ENCODE peak calls at places on chromosomes 6 and 20, in four cellular contexts. W is GM12878, D is HepG2, P is K562. C is an unnamed sample.

GRCh38 chr20:33521461-33521860 is 31.6 kb downstream of the CBFA2T2 start:
- DNase-seq in D (no peak), W (no peak), P (no peak), C (no peak)

GRCh38 chr6:41716516-41717446 is 18.6 kb downstream of the TFEB start:
- DNase-seq in D (no peak), P (no peak), W (no peak), C (no peak)

GRCh38 chr6:136553166-136553787 is 3.1 kb upstream of the MAP7 start:
- DNase-seq in D (no peak), W (no peak), P (no peak), C (no peak)

GRCh38 chr6:30074331-30075093 is 1.1 kb downstream of the RNF39 start:
- DNase-seq in P (no peak), D (no peak), W (no peak), C (no peak)

GRCh38 chr6:28354688-28355554 is 5.2 kb downstream of the ZKSCAN3 start:
- DNase-seq in W (no peak), P (no peak), D (no peak), C (no peak)

GRCh38 chr6:85677243-85677956 is 34.7 kb upstream of the SYNCRIP start:
- DNase-seq in D (no peak), P (no peak), W (no peak), C (no peak)

GRCh38 chr6:89117285-89118108 is at the start of gene SRSF12:
- DNase-seq in P (no peak), W (no peak), D (no peak), C (no peak)

GRCh38 chr6:153214439-153214838 is 83.4 kb upstream of the RGS17 start:
- DNase-seq in P (no peak), W (no peak), D (no peak), C (no peak)

GRCh38 chr20:60249436-60249835 is 291.2 kb downstream of the CDH26 start:
- DNase-seq in D (no peak), P (no peak), W (no peak), C (no peak)

GRCh38 chr6:89941847-89942497 is 47.7 kb downstream of the GJA10 start:
- DNase-seq in W (no peak), D (no peak), P (no peak), C (no peak)

GRCh38 chr20:12925214-12925755 is 83.5 kb upstream of the SPTLC3 start:
- DNase-seq in D (peak), W (peak), P (peak), C (peak)

GRCh38 chr20:50198211-50198666 is 7.6 kb downstream of the CEBPB start:
- DNase-seq in P (no peak), D (no peak), W (no peak), C (no peak)

GRCh38 chr20:437787-438486 is 24.4 kb downstream of the TBC1D20 start:
- DNase-seq in P (no peak), W (no peak), D (no peak), C (no peak)

GRCh38 chr6:77707603-77708002 is 54.8 kb downstream of the MEI4 start:
- DNase-seq in P (no peak), W (no peak), D (no peak), C (no peak)

GRCh38 chr6:117449549-117450439 is 24.1 kb upstream of the ROS1 start:
- DNase-seq in W (peak), P (peak), D (peak), C (peak)

GRCh38 chr6:167154291-167154690 is 3.5 kb downstream of the GPR31 start:
- DNase-seq in D (no peak), W (no peak), P (no peak), C (no peak)

GRCh38 chr6:167153523-167153959 is 4.2 kb downstream of the GPR31 start:
- DNase-seq in W (peak), D (peak), P (no peak), C (no peak)

GRCh38 chr6:167152858-167153257 is 4.9 kb downstream of the GPR31 start:
- DNase-seq in W (peak), P (no peak), D (no peak), C (no peak)

GRCh38 chr6:167150815-167151557 is 6.8 kb downstream of the GPR31 start:
- DNase-seq in D (no peak), W (peak), P (no peak), C (no peak)

GRCh38 chr6:167151648-167152047 is 6.1 kb downstream of the GPR31 start:
- DNase-seq in W (no peak), D (no peak), P (no peak), C (no peak)
- TF ChIP-seq ATF3 in W (no peak), D (no peak), P (no peak), C (no peak)

GRCh38 chr6:99980741-99981140 is 13.3 kb downstream of the MCHR2 start:
- DNase-seq in D (no peak), P (no peak), W (no peak), C (no peak)
- TF ChIP-seq REST in D (no peak), P (no peak), W (no peak), C (no peak)

DNA sequence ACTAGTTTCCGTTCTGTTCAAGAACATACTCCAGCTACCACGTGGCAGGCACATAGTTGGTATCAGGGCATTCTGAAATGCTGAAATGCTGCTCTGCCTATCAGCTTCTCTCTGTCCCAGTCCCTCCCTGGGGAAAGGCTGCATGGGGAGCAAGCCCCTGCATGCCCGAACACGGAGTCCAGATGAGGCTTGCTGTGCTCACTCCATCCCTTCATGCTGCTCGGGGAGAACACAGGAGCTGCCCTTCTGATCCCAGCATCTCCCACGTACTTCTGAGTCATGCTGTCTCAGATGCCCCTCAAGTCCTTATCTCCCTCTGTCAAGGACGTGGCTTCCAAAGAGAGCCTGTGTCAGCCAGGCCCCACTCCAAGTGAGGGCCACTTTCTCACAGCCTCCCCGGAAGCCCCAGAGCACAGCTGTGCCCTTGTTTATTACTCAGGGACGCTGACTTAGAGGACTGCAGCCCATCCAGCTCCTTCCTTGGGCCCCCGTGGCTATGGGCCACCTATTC is 29.4 kb downstream of the THBS2 start:
- DNase-seq in P (peak), W (no peak), D (peak), C (no peak)
- TF ChIP-seq ATF3 in P (peak), W (no peak), D (no peak), C (no peak)

DNA sequence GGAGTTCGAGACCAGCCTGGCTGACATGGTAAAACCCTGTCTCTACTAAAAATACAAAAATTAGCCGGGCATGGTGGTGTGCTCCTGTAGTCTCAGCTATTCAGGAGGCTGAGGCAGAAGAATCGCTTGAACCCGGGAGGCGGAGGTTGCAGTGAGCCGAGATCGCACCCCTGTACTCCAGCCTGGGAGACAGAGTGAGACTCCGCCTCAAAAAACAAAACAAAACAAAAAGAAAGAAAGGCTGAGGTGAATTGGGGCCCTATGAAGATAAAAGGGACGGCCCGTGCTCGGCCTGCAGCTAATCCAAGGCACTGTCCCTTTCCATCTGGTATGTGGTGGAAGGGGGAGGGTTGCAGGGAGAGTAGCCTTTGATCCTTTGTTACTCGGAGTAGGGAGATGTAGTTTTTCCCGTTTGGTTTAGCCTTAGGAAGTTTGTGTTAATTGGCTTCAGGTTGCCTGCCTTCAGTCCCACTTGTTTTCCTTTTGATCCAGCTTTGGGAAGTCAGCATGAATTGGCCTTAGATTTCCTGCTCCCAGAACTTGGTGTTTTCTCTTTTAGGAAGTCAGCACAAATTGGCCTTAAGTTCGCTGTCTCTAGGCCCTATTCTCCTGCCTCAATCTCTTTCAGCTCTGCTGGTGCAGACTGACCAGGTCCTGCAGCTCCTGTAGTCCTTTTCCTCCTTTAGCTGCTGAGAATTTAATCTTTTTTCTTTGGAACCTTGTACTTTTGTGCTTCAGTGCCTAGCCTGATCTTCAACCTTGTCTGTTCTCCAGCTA is 36.1 kb upstream of the PAQR8 start:
- DNase-seq in W (no peak), D (peak), P (no peak), C (no peak)
- TF ChIP-seq REST in W (no peak), D (peak), P (no peak), C (no peak)

C was measured in HCT116.